ENCODE peak calls at places on chromosomes 13 and 19, in eight cellular contexts. One of them, this sample, is unnamed.

GRCh38 chr19:41327499-41328156 is 17.7 kb downstream of the CCDC97 start:
- DNase-seq in A673: no peak
- DNase-seq in psoas muscle: peak; percentile 85
- DNase-seq in testis: no peak
- DNase-seq in dorsolateral prefrontal cortex: peak; percentile 27
- DNase-seq in activated naive CD4-positive, alpha-beta T cell: peak; percentile 52
- DNase-seq in AG09309: no peak
- DNase-seq in NCI-H146: peak; percentile 34
- DNase-seq in this sample: no peak

GRCh38 chr19:47310819-47311218 is 1.2 kb downstream of the C5AR1 start:
- DNase-seq in NCI-H146: peak; percentile 46
- DNase-seq in dorsolateral prefrontal cortex: peak; percentile 32
- DNase-seq in A673: peak; percentile 45
- DNase-seq in activated naive CD4-positive, alpha-beta T cell: no peak
- DNase-seq in AG09309: no peak
- DNase-seq in testis: peak; percentile 28
- DNase-seq in psoas muscle: no peak
- DNase-seq in this sample: no peak

GRCh38 chr13:41639955-41640780 is 182.8 kb downstream of the RGCC start:
- DNase-seq in testis: no peak
- DNase-seq in AG09309: peak; percentile 80
- DNase-seq in psoas muscle: no peak
- DNase-seq in NCI-H146: peak; percentile 32
- DNase-seq in A673: peak; percentile 18
- DNase-seq in activated naive CD4-positive, alpha-beta T cell: no peak
- DNase-seq in dorsolateral prefrontal cortex: no peak
- DNase-seq in this sample: no peak

GRCh38 chr19:7366701-7367420 is 18.1 kb downstream of the ARHGEF18 start:
- DNase-seq in A673: peak; percentile 60
- DNase-seq in dorsolateral prefrontal cortex: no peak
- DNase-seq in AG09309: no peak
- DNase-seq in testis: no peak
- DNase-seq in activated naive CD4-positive, alpha-beta T cell: no peak
- DNase-seq in psoas muscle: no peak
- DNase-seq in NCI-H146: peak; percentile 10
- DNase-seq in this sample: no peak

GRCh38 chr19:6362024-6362344 is 653 bp downstream of the CLPP start:
- DNase-seq in NCI-H146: no peak
- DNase-seq in A673: no peak
- DNase-seq in testis: no peak
- DNase-seq in AG09309: no peak
- DNase-seq in dorsolateral prefrontal cortex: no peak
- DNase-seq in activated naive CD4-positive, alpha-beta T cell: no peak
- DNase-seq in psoas muscle: no peak
- DNase-seq in this sample: no peak

GRCh38 chr19:19218911-19219310 is 7.2 kb downstream of the NCAN start:
- DNase-seq in AG09309: no peak
- DNase-seq in testis: no peak
- DNase-seq in NCI-H146: no peak
- DNase-seq in A673: no peak
- DNase-seq in dorsolateral prefrontal cortex: no peak
- DNase-seq in activated naive CD4-positive, alpha-beta T cell: no peak
- DNase-seq in psoas muscle: no peak
- DNase-seq in this sample: no peak

GRCh38 chr19:309206-309565 is 18.0 kb upstream of the PLPP2 start:
- DNase-seq in A673: no peak
- DNase-seq in AG09309: no peak
- DNase-seq in NCI-H146: no peak
- DNase-seq in activated naive CD4-positive, alpha-beta T cell: no peak
- DNase-seq in psoas muscle: no peak
- DNase-seq in dorsolateral prefrontal cortex: no peak
- DNase-seq in testis: no peak
- DNase-seq in this sample: no peak

GRCh38 chr13:27970382-27971235 is 1.5 kb upstream of the CDX2 start:
- DNase-seq in AG09309: no peak
- DNase-seq in testis: no peak
- DNase-seq in A673: no peak
- DNase-seq in psoas muscle: no peak
- DNase-seq in dorsolateral prefrontal cortex: no peak
- DNase-seq in NCI-H146: no peak
- DNase-seq in activated naive CD4-positive, alpha-beta T cell: no peak
- DNase-seq in this sample: no peak

GRCh38 chr19:9078651-9079050 is 8.2 kb upstream of the OR1M1 start:
- DNase-seq in testis: no peak
- DNase-seq in NCI-H146: no peak
- DNase-seq in AG09309: no peak
- DNase-seq in psoas muscle: no peak
- DNase-seq in A673: no peak
- DNase-seq in activated naive CD4-positive, alpha-beta T cell: no peak
- DNase-seq in dorsolateral prefrontal cortex: no peak
- DNase-seq in this sample: no peak

GRCh38 chr13:51258612-51259358 is 36.6 kb downstream of the FAM124A start:
- DNase-seq in A673: no peak
- DNase-seq in dorsolateral prefrontal cortex: no peak
- DNase-seq in NCI-H146: no peak
- DNase-seq in psoas muscle: no peak
- DNase-seq in testis: no peak
- DNase-seq in AG09309: no peak
- DNase-seq in activated naive CD4-positive, alpha-beta T cell: no peak
- DNase-seq in this sample: peak; percentile 21

GRCh38 chr13:66612983-66613382 is 617.2 kb downstream of the PCDH9 start:
- DNase-seq in testis: no peak
- DNase-seq in dorsolateral prefrontal cortex: no peak
- DNase-seq in activated naive CD4-positive, alpha-beta T cell: no peak
- DNase-seq in A673: no peak
- DNase-seq in NCI-H146: no peak
- DNase-seq in AG09309: no peak
- DNase-seq in psoas muscle: no peak
- DNase-seq in this sample: no peak

GRCh38 chr13:26228080-26228479 is 6.0 kb upstream of the RNF6 start:
- DNase-seq in activated naive CD4-positive, alpha-beta T cell: no peak
- DNase-seq in NCI-H146: no peak
- DNase-seq in AG09309: no peak
- DNase-seq in psoas muscle: no peak
- DNase-seq in A673: no peak
- DNase-seq in testis: no peak
- DNase-seq in dorsolateral prefrontal cortex: no peak
- DNase-seq in this sample: no peak

GRCh38 chr19:7658219-7658686 is 10.6 kb upstream of the RETN start:
- DNase-seq in activated naive CD4-positive, alpha-beta T cell: no peak
- DNase-seq in psoas muscle: no peak
- DNase-seq in AG09309: no peak
- DNase-seq in dorsolateral prefrontal cortex: peak; percentile 24
- DNase-seq in NCI-H146: no peak
- DNase-seq in testis: no peak
- DNase-seq in A673: no peak
- DNase-seq in this sample: no peak

GRCh38 chr13:27522847-27523246 is 72.5 kb upstream of the MTIF3 start:
- DNase-seq in activated naive CD4-positive, alpha-beta T cell: no peak
- DNase-seq in dorsolateral prefrontal cortex: no peak
- DNase-seq in psoas muscle: no peak
- DNase-seq in A673: no peak
- DNase-seq in AG09309: no peak
- DNase-seq in testis: no peak
- DNase-seq in NCI-H146: no peak
- DNase-seq in this sample: no peak

GRCh38 chr13:95948646-95949045 is 104.6 kb downstream of the UGGT2 start:
- DNase-seq in testis: no peak
- DNase-seq in AG09309: no peak
- DNase-seq in dorsolateral prefrontal cortex: no peak
- DNase-seq in psoas muscle: no peak
- DNase-seq in A673: peak; percentile 83
- DNase-seq in NCI-H146: no peak
- DNase-seq in activated naive CD4-positive, alpha-beta T cell: no peak
- DNase-seq in this sample: no peak

GRCh38 chr13:36712290-36712689 is 38.5 kb downstream of the SERTM1 start:
- DNase-seq in testis: no peak
- DNase-seq in A673: no peak
- DNase-seq in psoas muscle: no peak
- DNase-seq in dorsolateral prefrontal cortex: no peak
- DNase-seq in activated naive CD4-positive, alpha-beta T cell: no peak
- DNase-seq in NCI-H146: no peak
- DNase-seq in AG09309: no peak
- DNase-seq in this sample: no peak

GRCh38 chr13:101661839-101662238 is 209.4 kb downstream of the ITGBL1 start:
- DNase-seq in activated naive CD4-positive, alpha-beta T cell: no peak
- DNase-seq in testis: no peak
- DNase-seq in NCI-H146: peak; percentile 81
- DNase-seq in psoas muscle: no peak
- DNase-seq in AG09309: no peak
- DNase-seq in A673: peak; percentile 69
- DNase-seq in dorsolateral prefrontal cortex: no peak
- DNase-seq in this sample: no peak

GRCh38 chr13:80082396-80083096 is 258.4 kb downstream of the SPRY2 start:
- DNase-seq in NCI-H146: no peak
- DNase-seq in A673: no peak
- DNase-seq in testis: no peak
- DNase-seq in activated naive CD4-positive, alpha-beta T cell: no peak
- DNase-seq in AG09309: no peak
- DNase-seq in dorsolateral prefrontal cortex: no peak
- DNase-seq in psoas muscle: no peak
- DNase-seq in this sample: no peak

GRCh38 chr13:40986328-40986856 is 32.7 kb downstream of the ELF1 start:
- DNase-seq in testis: no peak
- DNase-seq in psoas muscle: no peak
- DNase-seq in A673: peak; percentile 32
- DNase-seq in activated naive CD4-positive, alpha-beta T cell: no peak
- DNase-seq in NCI-H146: peak; percentile 11
- DNase-seq in dorsolateral prefrontal cortex: no peak
- DNase-seq in AG09309: no peak
- DNase-seq in this sample: no peak

GRCh38 chr19:44718441-44719261 is 19.7 kb downstream of the CEACAM16 start:
- DNase-seq in A673: no peak
- DNase-seq in NCI-H146: peak; percentile 84
- DNase-seq in AG09309: no peak
- DNase-seq in dorsolateral prefrontal cortex: no peak
- DNase-seq in activated naive CD4-positive, alpha-beta T cell: no peak
- DNase-seq in psoas muscle: peak; percentile 71
- DNase-seq in testis: peak; percentile 82
- DNase-seq in this sample: no peak

GRCh38 chr13:27053235-27053884 is 118.3 kb downstream of the USP12 start:
- DNase-seq in psoas muscle: no peak
- DNase-seq in dorsolateral prefrontal cortex: no peak
- DNase-seq in testis: no peak
- DNase-seq in AG09309: no peak
- DNase-seq in A673: no peak
- DNase-seq in NCI-H146: peak; percentile 68
- DNase-seq in activated naive CD4-positive, alpha-beta T cell: no peak
- DNase-seq in this sample: no peak

GRCh38 chr13:74555291-74556001 is 421.2 kb upstream of the KLF12 start:
- DNase-seq in dorsolateral prefrontal cortex: no peak
- DNase-seq in AG09309: no peak
- DNase-seq in psoas muscle: no peak
- DNase-seq in activated naive CD4-positive, alpha-beta T cell: no peak
- DNase-seq in A673: no peak
- DNase-seq in NCI-H146: no peak
- DNase-seq in testis: no peak
- DNase-seq in this sample: no peak

GRCh38 chr19:29245221-29245620 is 32.3 kb upstream of the UQCRFS1 start:
- DNase-seq in NCI-H146: no peak
- DNase-seq in testis: peak; percentile 22
- DNase-seq in activated naive CD4-positive, alpha-beta T cell: no peak
- DNase-seq in A673: peak; percentile 41
- DNase-seq in dorsolateral prefrontal cortex: no peak
- DNase-seq in AG09309: no peak
- DNase-seq in psoas muscle: no peak
- DNase-seq in this sample: no peak

GRCh38 chr13:52344108-52344507 is 61.9 kb downstream of the THSD1 start:
- DNase-seq in NCI-H146: no peak
- DNase-seq in dorsolateral prefrontal cortex: no peak
- DNase-seq in A673: no peak
- DNase-seq in activated naive CD4-positive, alpha-beta T cell: no peak
- DNase-seq in AG09309: peak; percentile 31
- DNase-seq in testis: no peak
- DNase-seq in psoas muscle: no peak
- DNase-seq in this sample: no peak

GRCh38 chr13:46751811-46752635 is 44.9 kb downstream of the ESD start:
- DNase-seq in activated naive CD4-positive, alpha-beta T cell: peak; percentile 3
- DNase-seq in testis: no peak
- DNase-seq in psoas muscle: no peak
- DNase-seq in AG09309: peak; percentile 11
- DNase-seq in dorsolateral prefrontal cortex: no peak
- DNase-seq in A673: peak; percentile 9
- DNase-seq in NCI-H146: no peak
- DNase-seq in this sample: no peak

GRCh38 chr19:47447470-47448359 is 24.0 kb downstream of the SLC8A2 start:
- DNase-seq in psoas muscle: peak; percentile 76
- DNase-seq in A673: peak; percentile 79
- DNase-seq in dorsolateral prefrontal cortex: no peak
- DNase-seq in activated naive CD4-positive, alpha-beta T cell: no peak
- DNase-seq in AG09309: no peak
- DNase-seq in testis: peak; percentile 86
- DNase-seq in NCI-H146: peak; percentile 94
- DNase-seq in this sample: peak; percentile 93

GRCh38 chr19:51018745-51019543 is 565 bp downstream of the KLK10 start:
- DNase-seq in NCI-H146: no peak
- DNase-seq in A673: no peak
- DNase-seq in psoas muscle: no peak
- DNase-seq in AG09309: no peak
- DNase-seq in testis: peak; percentile 65
- DNase-seq in activated naive CD4-positive, alpha-beta T cell: no peak
- DNase-seq in dorsolateral prefrontal cortex: peak; percentile 15
- DNase-seq in this sample: no peak

GRCh38 chr13:30731658-30732390 is 3.5 kb upstream of the ALOX5AP start:
- DNase-seq in NCI-H146: no peak
- DNase-seq in psoas muscle: no peak
- DNase-seq in testis: no peak
- DNase-seq in A673: no peak
- DNase-seq in dorsolateral prefrontal cortex: no peak
- DNase-seq in activated naive CD4-positive, alpha-beta T cell: no peak
- DNase-seq in AG09309: no peak
- DNase-seq in this sample: peak; percentile 8

GRCh38 chr19:41195675-41196497 is 2.9 kb downstream of the CYP2S1 start:
- DNase-seq in A673: no peak
- DNase-seq in dorsolateral prefrontal cortex: no peak
- DNase-seq in NCI-H146: no peak
- DNase-seq in testis: no peak
- DNase-seq in activated naive CD4-positive, alpha-beta T cell: no peak
- DNase-seq in psoas muscle: no peak
- DNase-seq in AG09309: no peak
- DNase-seq in this sample: no peak

GRCh38 chr19:57171551-57172081 is 4.3 kb upstream of the DUXA start:
- DNase-seq in AG09309: no peak
- DNase-seq in activated naive CD4-positive, alpha-beta T cell: no peak
- DNase-seq in NCI-H146: peak; percentile 65
- DNase-seq in A673: peak; percentile 41
- DNase-seq in testis: peak; percentile 62
- DNase-seq in psoas muscle: no peak
- DNase-seq in dorsolateral prefrontal cortex: peak; percentile 22
- DNase-seq in this sample: no peak

GRCh38 chr13:27000686-27001085 is 170.9 kb downstream of the USP12 start:
- DNase-seq in NCI-H146: no peak
- DNase-seq in testis: no peak
- DNase-seq in AG09309: no peak
- DNase-seq in dorsolateral prefrontal cortex: no peak
- DNase-seq in psoas muscle: no peak
- DNase-seq in A673: no peak
- DNase-seq in activated naive CD4-positive, alpha-beta T cell: no peak
- DNase-seq in this sample: no peak

GRCh38 chr13:109833071-109833470 is 46.7 kb upstream of the IRS2 start:
- DNase-seq in AG09309: no peak
- DNase-seq in activated naive CD4-positive, alpha-beta T cell: no peak
- DNase-seq in psoas muscle: no peak
- DNase-seq in A673: no peak
- DNase-seq in testis: no peak
- DNase-seq in NCI-H146: no peak
- DNase-seq in dorsolateral prefrontal cortex: no peak
- DNase-seq in this sample: no peak